ENCODE peak calls at places on chromosomes 6 and 20, in six cellular contexts. V, Q, F, S, I and Y are unnamed samples.

GRCh38 chr6:128954308-128955043 is 71.5 kb downstream of the LAMA2 start:
- DNase-seq in F (no peak), V (no peak), S (no peak), Q (no peak), I (no peak), Y (no peak)

GRCh38 chr6:62530985-62531384 is 245.0 kb upstream of the KHDRBS2 start:
- DNase-seq in F (no peak), Q (no peak), I (no peak), S (no peak), V (no peak), Y (no peak)

GRCh38 chr20:44495802-44496481 is 20.3 kb downstream of the TTPAL start:
- DNase-seq in F (peak; percentile 97), S (no peak), V (no peak), I (peak; percentile 79), Q (no peak), Y (no peak)

GRCh38 chr6:159061146-159061545 is 16.4 kb upstream of the TAGAP start:
- DNase-seq in Q (no peak), F (no peak), I (no peak), V (no peak), S (no peak), Y (no peak)

GRCh38 chr6:3489032-3489757 is 32.3 kb upstream of the SLC22A23 start:
- DNase-seq in F (no peak), I (no peak), Q (no peak), V (no peak), S (no peak), Y (no peak)

GRCh38 chr20:51529027-51529749 is 13.3 kb downstream of the NFATC2 start:
- DNase-seq in S (no peak), F (peak; percentile 43), V (no peak), Q (peak; percentile 82), I (no peak), Y (no peak)

GRCh38 chr6:75934643-75935472 is 137.6 kb downstream of the IMPG1 start:
- DNase-seq in Q (peak; percentile 19), S (no peak), V (no peak), I (peak; percentile 59), F (peak; percentile 65), Y (peak; percentile 94)

GRCh38 chr20:24670341-24670821 is 201.0 kb downstream of the SYNDIG1 start:
- DNase-seq in F (no peak), I (no peak), Q (no peak), V (no peak), S (no peak), Y (no peak)

GRCh38 chr20:50286174-50286511 is 95.5 kb downstream of the CEBPB start:
- DNase-seq in F (no peak), I (no peak), S (no peak), V (no peak), Q (no peak), Y (no peak)

GRCh38 chr6:41120058-41120457 is 34.1 kb downstream of the TREML1 start:
- DNase-seq in V (no peak), I (no peak), Q (no peak), S (no peak), F (no peak), Y (no peak)

GRCh38 chr6:37742401-37742760 is 44.7 kb upstream of the MDGA1 start:
- DNase-seq in F (no peak), Q (no peak), V (no peak), I (no peak), S (no peak), Y (no peak)